ENCODE peak calls at places on chromosomes 16 and 17, in five cellular contexts. J is G401; U is Right ventricle myocardium superior; N is Peyer's patch; O is activated CD4-positive, CD25-positive, alpha-beta regulatory T cell treated with anti-CD3 and anti-CD28 coated beads, Interleukin-2, amount 50 U/mL, for 16 hours. D is an unnamed sample.

GRCh38 chr16:14284930-14285541 is 213.9 kb downstream of the MRTFB start:
- DNase-seq in J (no peak), U (no peak), N (no peak), O (no peak), D (peak; percentile 83)

GRCh38 chr17:50872710-50873424 is 6.7 kb upstream of the TOB1 start:
- DNase-seq in J (no peak), U (peak; percentile 59), N (no peak), O (no peak), D (peak; percentile 71)

GRCh38 chr17:8210761-8211458 is 535 bp upstream of the AURKB start:
- DNase-seq in J (no peak), U (no peak), N (no peak), O (no peak), D (no peak)

GRCh38 chr16:74999208-74999682 is 421 bp downstream of the ZNRF1 start:
- DNase-seq in J (peak; percentile 12), U (peak; percentile 58), N (no peak), O (no peak), D (peak; percentile 49)

GRCh38 chr16:82867425-82867824 is 240.7 kb downstream of the CDH13 start:
- DNase-seq in J (no peak), U (no peak), N (peak; percentile 55), O (no peak), D (no peak)

GRCh38 chr17:19958023-19958422 is 19.6 kb downstream of the AKAP10 start:
- DNase-seq in J (peak; percentile 15), U (no peak), N (no peak), O (no peak), D (no peak)

GRCh38 chr17:80025140-80025539 is 10.5 kb downstream of the TBC1D16 start:
- DNase-seq in J (no peak), U (peak; percentile 25), N (peak; percentile 60), O (no peak), D (no peak)

GRCh38 chr17:8108972-8109668 is 9.2 kb downstream of the ALOXE3 start:
- DNase-seq in J (no peak), U (no peak), N (no peak), O (no peak), D (no peak)

GRCh38 chr17:81390029-81390428 is 5.2 kb upstream of the BAHCC1 start:
- DNase-seq in J (no peak), U (no peak), N (no peak), O (no peak), D (no peak)

GRCh38 chr17:74243013-74243755 is 29.8 kb downstream of the TTYH2 start:
- DNase-seq in J (peak; percentile 99), U (peak; percentile 79), N (no peak), O (no peak), D (no peak)

GRCh38 chr16:47779201-47780016 is 318.3 kb downstream of the PHKB start:
- DNase-seq in J (no peak), U (no peak), N (no peak), O (no peak), D (no peak)

GRCh38 chr16:56851671-56852400 is 13.2 kb upstream of the SLC12A3 start:
- DNase-seq in J (no peak), U (no peak), N (no peak), O (no peak), D (no peak)

GRCh38 chr16:87707097-87707496 is 58.7 kb downstream of the KLHDC4 start:
- DNase-seq in J (no peak), U (no peak), N (no peak), O (no peak), D (no peak)

GRCh38 chr16:75860654-75861053 is 134.4 kb upstream of the CPHXL start:
- DNase-seq in J (peak; percentile 82), U (no peak), N (no peak), O (no peak), D (no peak)

GRCh38 chr16:87778476-87778829 is 12.7 kb upstream of the KLHDC4 start:
- DNase-seq in J (no peak), U (no peak), N (no peak), O (no peak), D (no peak)

GRCh38 chr16:27853101-27853500 is 210.4 kb downstream of the GSG1L start:
- DNase-seq in J (no peak), U (no peak), N (peak; percentile 17), O (no peak), D (no peak)

GRCh38 chr17:47675380-47676198 is 18.4 kb upstream of the TBKBP1 start:
- DNase-seq in J (no peak), U (no peak), N (no peak), O (no peak), D (no peak)

GRCh38 chr17:41959030-41959335 is 7.6 kb upstream of the CNP start:
- DNase-seq in J (no peak), U (no peak), N (no peak), O (no peak), D (no peak)

GRCh38 chr16:65697061-65697460 is 575.2 kb upstream of the CDH11 start:
- DNase-seq in J (no peak), U (no peak), N (no peak), O (no peak), D (no peak)

GRCh38 chr16:22123146-22123545 is 30.8 kb downstream of the VWA3A start:
- DNase-seq in J (no peak), U (no peak), N (no peak), O (no peak), D (no peak)

GRCh38 chr17:42979511-42980273 is at the start of gene PTGES3L:
- DNase-seq in J (no peak), U (peak; percentile 70), N (no peak), O (no peak), D (peak; percentile 91)

GRCh38 chr17:6072157-6072556 is 2.0 kb downstream of the WSCD1 start:
- DNase-seq in J (peak; percentile 41), U (no peak), N (no peak), O (no peak), D (no peak)

GRCh38 chr16:28210979-28211505 is 723 bp downstream of the XPO6 start:
- DNase-seq in J (peak; percentile 51), U (peak; percentile 79), N (peak; percentile 81), O (peak; percentile 44), D (peak; percentile 86)

GRCh38 chr16:30746638-30747160 is 1.5 kb upstream of the PHKG2 start:
- DNase-seq in J (no peak), U (no peak), N (no peak), O (no peak), D (no peak)